ENCODE peak calls at places on chromosome 14, in four cellular contexts. Y is WTC11, M is HEK293T, V is K562. I is an unnamed sample.

GRCh38 chr14:100375273-100375962 is 52.3 kb downstream of the SLC25A47 start:
- DNase-seq in V (peak), M (no peak), Y (peak), I (peak)

GRCh38 chr14:35515916-35516315 is 18.0 kb upstream of the INSM2 start:
- DNase-seq in V (no peak), Y (no peak), M (no peak), I (no peak)

GRCh38 chr14:23640524-23641141 is 4.5 kb downstream of the DHRS2 start:
- DNase-seq in Y (peak), V (no peak), M (peak), I (peak)

GRCh38 chr14:60363275-60363674 is 114.3 kb downstream of the PPM1A start:
- DNase-seq in Y (no peak), V (no peak), M (no peak), I (no peak)

GRCh38 chr14:25411933-25412757 is 362.2 kb upstream of the STXBP6 start:
- DNase-seq in M (peak), V (peak), Y (peak), I (no peak)

GRCh38 chr14:73358187-73358586 is 100.2 kb downstream of the NUMB start:
- DNase-seq in Y (no peak), V (no peak), M (no peak), I (peak)

GRCh38 chr14:20679907-20680306 is 4.5 kb upstream of the RNASE4 start:
- DNase-seq in V (peak), M (peak), Y (peak), I (peak)

GRCh38 chr14:30681752-30682355 is 59.7 kb downstream of the SCFD1 start:
- DNase-seq in M (peak), V (no peak), Y (no peak), I (peak)

GRCh38 chr14:51020024-51020710 is 74.7 kb downstream of the TRIM9 start:
- DNase-seq in Y (no peak), V (no peak), M (no peak), I (no peak)

GRCh38 chr14:63155511-63156189 is 48.6 kb upstream of the RHOJ start:
- DNase-seq in Y (no peak), V (no peak), M (no peak), I (no peak)

GRCh38 chr14:23364164-23364571 is 804 bp downstream of the EFS start:
- DNase-seq in Y (no peak), V (peak), M (no peak), I (no peak)

GRCh38 chr14:34714320-34715107 is at the start of gene CFL2:
- DNase-seq in Y (peak), M (peak), V (peak), I (peak)

GRCh38 chr14:85813040-85813439 is 283.1 kb downstream of the FLRT2 start:
- DNase-seq in M (no peak), V (no peak), Y (no peak), I (no peak)

GRCh38 chr14:29930283-29930682 is 2.6 kb upstream of the PRKD1 start:
- DNase-seq in M (no peak), Y (no peak), V (no peak), I (no peak)

GRCh38 chr14:69571879-69572633 is 2.6 kb downstream of the CCDC177 start:
- DNase-seq in Y (peak), V (peak), M (peak), I (peak)

GRCh38 chr14:33680873-33681272 is 270.0 kb downstream of the EGLN3 start:
- DNase-seq in V (no peak), Y (no peak), M (no peak), I (no peak)

GRCh38 chr14:95380350-95381042 is 60.8 kb upstream of the CLMN start:
- DNase-seq in M (no peak), Y (no peak), V (peak), I (no peak)

GRCh38 chr14:22892488-22892887 is 9.5 kb downstream of the REM2 start:
- DNase-seq in V (no peak), Y (no peak), M (no peak), I (no peak)

GRCh38 chr14:65263161-65263788 is 149.3 kb upstream of the FUT8 start:
- DNase-seq in M (no peak), Y (no peak), V (no peak), I (no peak)

DNA sequence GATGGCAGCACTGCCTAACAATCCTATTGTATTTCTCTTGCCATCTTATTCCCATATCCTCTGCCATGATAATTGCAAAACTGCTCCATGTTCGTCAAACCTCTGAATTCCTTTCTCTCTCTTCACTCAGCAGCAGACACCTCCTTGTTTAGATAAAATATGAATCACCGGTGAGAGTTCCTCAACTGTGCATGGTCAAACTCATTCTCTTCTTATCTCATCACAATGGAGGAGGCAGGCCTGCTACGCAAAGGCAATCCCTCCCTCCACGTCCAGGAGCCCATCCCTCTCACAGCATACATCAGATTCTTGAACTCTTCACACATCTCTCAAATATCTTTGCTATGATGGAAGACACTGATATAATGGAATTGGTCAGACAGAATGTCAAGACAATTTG is 90.1 kb upstream of the DAAM1 start:
- DNase-seq in V (no peak), M (no peak), Y (no peak), I (no peak)
- TF ChIP-seq ELF4 in V (no peak), M (no peak), Y (no peak), I (no peak)

GRCh38 chr14:80764496-80764895 is 177.0 kb downstream of the CEP128 start:
- DNase-seq in M (no peak), V (no peak), Y (no peak), I (no peak)
- TF ChIP-seq ELF4 in M (no peak), V (no peak), Y (no peak), I (no peak)

GRCh38 chr14:52987514-52987913 is 36.7 kb upstream of the FERMT2 start:
- DNase-seq in V (no peak), M (no peak), Y (no peak), I (no peak)
- TF ChIP-seq ELF4 in V (no peak), M (no peak), Y (no peak), I (no peak)

DNA sequence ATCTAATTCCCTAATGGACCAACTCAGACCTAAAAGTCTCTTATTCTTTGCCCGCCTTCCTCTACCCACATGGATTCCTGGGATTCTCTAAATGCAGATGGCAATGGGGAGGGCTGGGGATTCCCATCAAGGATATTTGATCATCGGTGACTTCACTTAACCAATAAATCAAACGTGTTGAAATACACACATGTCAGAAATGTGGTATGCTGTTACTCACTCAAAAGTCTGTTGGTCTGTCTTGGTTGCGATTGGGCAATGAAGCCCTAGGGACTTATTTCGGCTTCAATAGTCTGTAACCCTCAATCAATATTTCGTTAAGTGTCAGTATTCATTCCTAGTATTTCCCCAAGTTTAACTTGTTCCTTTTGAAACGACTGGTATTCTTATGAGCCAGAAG is 117.2 kb upstream of the DIO3 start:
- DNase-seq in M (no peak), V (no peak), Y (no peak), I (no peak)
- TF ChIP-seq ELF4 in M (no peak), V (no peak), Y (no peak), I (no peak)

GRCh38 chr14:26595922-26596721 is 1.7 kb downstream of the NOVA1 start:
- DNase-seq in M (no peak), V (no peak), Y (no peak), I (no peak)

GRCh38 chr14:26596722-26597030 is 1.2 kb downstream of the NOVA1 start:
- DNase-seq in M (no peak), V (no peak), Y (peak), I (no peak)

GRCh38 chr14:26597136-26598080 is at the start of gene NOVA1:
- DNase-seq in M (peak), Y (peak), V (no peak), I (no peak)

GRCh38 chr14:26598081-26598671 is 343 bp upstream of the NOVA1 start:
- DNase-seq in V (peak), Y (peak), M (peak), I (peak)

GRCh38 chr14:26598672-26599131 is 869 bp upstream of the NOVA1 start:
- DNase-seq in Y (no peak), V (no peak), M (peak), I (no peak)
- TF ChIP-seq ELF4 in Y (no peak), V (no peak), M (no peak), I (no peak)